ENCODE peak calls at places on chromosome 22, in seven cellular contexts. One of them, this sample, is unnamed.

GRCh38 chr22:36981247-36981775 is 37.9 kb downstream of the TST start:
- DNase-seq in chondrocyte: no peak
- DNase-seq in mammary epithelial cell: no peak
- DNase-seq in kidney epithelial cell: no peak
- DNase-seq in Peyer's patch: no peak
- DNase-seq in nephron progenitor cell: no peak
- DNase-seq in neural progenitor cell: no peak
- DNase-seq in this sample: no peak

GRCh38 chr22:28896611-28897010 is 13.2 kb downstream of the ZNRF3 start:
- DNase-seq in chondrocyte: no peak
- DNase-seq in mammary epithelial cell: peak
- DNase-seq in kidney epithelial cell: peak
- DNase-seq in Peyer's patch: no peak
- DNase-seq in nephron progenitor cell: no peak
- DNase-seq in neural progenitor cell: no peak
- DNase-seq in this sample: no peak

GRCh38 chr22:40753114-40753513 is 66.0 kb downstream of the SLC25A17 start:
- DNase-seq in chondrocyte: no peak
- DNase-seq in mammary epithelial cell: no peak
- DNase-seq in kidney epithelial cell: no peak
- DNase-seq in Peyer's patch: no peak
- DNase-seq in nephron progenitor cell: no peak
- DNase-seq in neural progenitor cell: no peak
- DNase-seq in this sample: no peak

GRCh38 chr22:33427461-33427860 is 369.3 kb upstream of the SYN3 start:
- DNase-seq in chondrocyte: no peak
- DNase-seq in mammary epithelial cell: no peak
- DNase-seq in kidney epithelial cell: no peak
- DNase-seq in Peyer's patch: no peak
- DNase-seq in nephron progenitor cell: no peak
- DNase-seq in neural progenitor cell: no peak
- DNase-seq in this sample: no peak

GRCh38 chr22:31343235-31344191 is 2.6 kb downstream of the PATZ1 start:
- DNase-seq in chondrocyte: no peak
- DNase-seq in mammary epithelial cell: peak
- DNase-seq in kidney epithelial cell: no peak
- DNase-seq in Peyer's patch: peak
- DNase-seq in nephron progenitor cell: peak
- DNase-seq in neural progenitor cell: peak
- DNase-seq in this sample: no peak

GRCh38 chr22:29617922-29618629 is 14.6 kb downstream of the NF2 start:
- DNase-seq in chondrocyte: no peak
- DNase-seq in mammary epithelial cell: peak
- DNase-seq in kidney epithelial cell: peak
- DNase-seq in Peyer's patch: no peak
- DNase-seq in nephron progenitor cell: no peak
- DNase-seq in neural progenitor cell: no peak
- DNase-seq in this sample: no peak

GRCh38 chr22:47189056-47189916 is 426.8 kb downstream of the TBC1D22A start:
- DNase-seq in chondrocyte: peak
- DNase-seq in mammary epithelial cell: no peak
- DNase-seq in kidney epithelial cell: no peak
- DNase-seq in Peyer's patch: no peak
- DNase-seq in nephron progenitor cell: no peak
- DNase-seq in neural progenitor cell: no peak
- DNase-seq in this sample: peak

GRCh38 chr22:29912141-29912540 is 29.2 kb downstream of the MTMR3 start:
- DNase-seq in chondrocyte: no peak
- DNase-seq in mammary epithelial cell: no peak
- DNase-seq in kidney epithelial cell: no peak
- DNase-seq in Peyer's patch: no peak
- DNase-seq in nephron progenitor cell: no peak
- DNase-seq in neural progenitor cell: no peak
- DNase-seq in this sample: no peak

GRCh38 chr22:19615001-19615461 is 90.8 kb upstream of the CLDN5 start:
- DNase-seq in chondrocyte: peak
- DNase-seq in mammary epithelial cell: no peak
- DNase-seq in kidney epithelial cell: no peak
- DNase-seq in Peyer's patch: no peak
- DNase-seq in nephron progenitor cell: no peak
- DNase-seq in neural progenitor cell: no peak
- DNase-seq in this sample: no peak

GRCh38 chr22:22943521-22944267 is 56.1 kb downstream of the IGLL5 start:
- DNase-seq in chondrocyte: no peak
- DNase-seq in mammary epithelial cell: no peak
- DNase-seq in kidney epithelial cell: no peak
- DNase-seq in Peyer's patch: peak
- DNase-seq in nephron progenitor cell: no peak
- DNase-seq in neural progenitor cell: no peak
- DNase-seq in this sample: peak
- TF ChIP-seq CTCF in chondrocyte: no peak
- TF ChIP-seq CTCF in mammary epithelial cell: no peak
- TF ChIP-seq CTCF in kidney epithelial cell: no peak
- TF ChIP-seq CTCF in Peyer's patch: no peak
- TF ChIP-seq CTCF in nephron progenitor cell: no peak
- TF ChIP-seq CTCF in neural progenitor cell: no peak
- TF ChIP-seq CTCF in this sample: no peak

DNA sequence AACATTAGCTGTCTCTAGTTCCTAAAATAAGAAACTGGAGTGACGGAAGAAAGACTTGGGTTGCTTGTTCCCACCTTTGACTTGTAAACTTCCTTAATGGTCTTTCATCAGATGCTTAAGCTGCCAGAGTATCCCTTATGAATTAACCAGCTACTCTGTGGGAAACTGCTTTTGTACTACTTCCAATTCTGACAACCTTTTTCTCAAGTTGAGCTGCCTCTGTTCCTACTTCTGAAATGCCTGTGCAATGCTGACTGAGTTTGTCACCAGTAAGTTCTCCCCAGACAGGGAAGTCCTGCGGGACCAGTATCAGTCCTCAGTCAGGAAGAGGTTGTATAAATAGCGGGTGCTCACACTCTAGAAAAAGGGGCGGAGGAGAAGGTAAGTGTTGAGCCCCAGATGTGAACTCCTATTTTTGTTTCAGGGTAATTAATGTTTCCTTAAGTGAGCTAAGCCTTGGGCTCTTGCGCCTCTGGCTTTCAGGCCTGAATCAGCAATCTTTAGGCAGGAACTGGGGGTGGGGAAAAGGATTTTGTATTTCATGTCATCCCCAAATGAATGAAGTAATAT is 67.2 kb downstream of the CECR2 start:
- DNase-seq in chondrocyte: no peak
- DNase-seq in mammary epithelial cell: no peak
- DNase-seq in kidney epithelial cell: no peak
- DNase-seq in Peyer's patch: no peak
- DNase-seq in nephron progenitor cell: peak
- DNase-seq in neural progenitor cell: peak
- DNase-seq in this sample: no peak
- TF ChIP-seq CTCF in chondrocyte: peak
- TF ChIP-seq CTCF in mammary epithelial cell: no peak
- TF ChIP-seq CTCF in kidney epithelial cell: no peak
- TF ChIP-seq CTCF in Peyer's patch: no peak
- TF ChIP-seq CTCF in nephron progenitor cell: no peak
- TF ChIP-seq CTCF in neural progenitor cell: no peak
- TF ChIP-seq CTCF in this sample: no peak

DNA sequence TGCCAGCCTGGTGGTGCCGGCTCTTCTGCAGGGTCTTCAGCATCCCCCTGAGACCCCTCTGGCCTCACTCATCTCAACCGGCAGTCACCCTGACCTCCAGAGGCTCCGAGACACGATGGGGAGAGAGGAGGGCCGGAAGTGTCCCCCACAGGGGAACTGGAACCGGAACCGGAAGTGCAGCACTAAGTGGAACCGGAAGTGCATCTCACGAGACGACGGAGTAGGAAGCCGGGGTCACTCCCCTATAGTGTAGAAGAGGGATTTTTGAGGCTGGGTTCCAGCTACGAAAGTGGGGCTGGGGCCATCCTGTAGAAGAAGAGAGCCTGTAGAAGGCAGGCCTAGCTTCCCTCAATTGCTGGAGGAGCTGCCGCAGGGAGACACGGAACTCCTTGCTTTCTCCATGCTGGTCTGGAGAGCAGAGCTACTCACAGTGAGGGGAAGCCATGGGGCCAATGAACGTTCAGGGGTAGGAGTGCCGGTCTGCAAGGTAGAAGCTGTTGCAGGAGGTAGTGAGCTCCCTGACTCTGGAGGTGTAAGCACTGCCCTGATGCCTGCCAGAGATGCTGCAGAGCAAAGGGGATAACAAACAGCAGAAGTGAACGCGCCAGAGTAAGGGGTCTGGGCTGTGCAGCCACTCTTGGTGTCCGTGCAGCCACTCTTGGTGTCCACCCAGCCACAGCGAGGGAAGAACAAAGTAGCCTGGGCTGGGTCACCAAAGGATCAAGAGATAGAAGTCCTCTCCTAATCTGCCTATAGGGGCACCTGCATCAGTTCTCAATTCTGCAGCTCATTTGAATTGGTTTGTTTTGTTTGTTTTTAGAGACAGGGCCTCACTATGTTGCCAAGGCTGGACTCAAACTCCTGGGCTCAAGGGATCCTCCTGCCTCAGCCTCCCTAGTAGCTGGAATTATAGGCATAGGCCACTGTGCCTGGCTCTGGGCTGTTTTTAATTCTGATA is 21.9 kb downstream of the SCUBE1 start:
- DNase-seq in chondrocyte: no peak
- DNase-seq in mammary epithelial cell: no peak
- DNase-seq in kidney epithelial cell: no peak
- DNase-seq in Peyer's patch: no peak
- DNase-seq in nephron progenitor cell: no peak
- DNase-seq in neural progenitor cell: no peak
- DNase-seq in this sample: peak
- TF ChIP-seq CTCF in chondrocyte: no peak
- TF ChIP-seq CTCF in mammary epithelial cell: no peak
- TF ChIP-seq CTCF in kidney epithelial cell: no peak
- TF ChIP-seq CTCF in Peyer's patch: no peak
- TF ChIP-seq CTCF in nephron progenitor cell: no peak
- TF ChIP-seq CTCF in neural progenitor cell: no peak
- TF ChIP-seq CTCF in this sample: no peak

DNA sequence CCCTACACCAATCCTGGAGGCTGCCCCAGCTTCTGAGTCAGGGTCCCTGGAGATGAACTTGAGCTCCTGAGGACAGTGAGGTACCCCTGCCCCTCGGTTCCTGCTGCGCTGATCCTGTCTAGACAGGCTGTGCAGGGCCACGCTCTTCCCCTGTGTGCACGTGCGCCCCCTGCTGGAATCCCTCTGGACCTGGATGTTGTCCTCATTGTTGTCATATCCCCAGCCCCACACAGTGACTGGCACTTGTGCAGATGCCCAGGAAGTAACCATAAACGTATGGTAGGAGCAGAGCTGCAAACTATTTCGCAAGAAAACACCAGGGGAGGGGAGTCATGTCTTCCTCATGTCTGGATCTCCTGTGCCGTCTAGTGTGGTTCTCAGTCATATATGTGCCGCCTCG is 114.7 kb downstream of the CRYBB2 start:
- DNase-seq in chondrocyte: no peak
- DNase-seq in mammary epithelial cell: peak
- DNase-seq in kidney epithelial cell: no peak
- DNase-seq in Peyer's patch: peak
- DNase-seq in nephron progenitor cell: peak
- DNase-seq in neural progenitor cell: peak
- DNase-seq in this sample: no peak
- TF ChIP-seq CTCF in chondrocyte: peak
- TF ChIP-seq CTCF in mammary epithelial cell: peak
- TF ChIP-seq CTCF in kidney epithelial cell: peak
- TF ChIP-seq CTCF in Peyer's patch: peak
- TF ChIP-seq CTCF in nephron progenitor cell: peak
- TF ChIP-seq CTCF in neural progenitor cell: peak
- TF ChIP-seq CTCF in this sample: peak

GRCh38 chr22:49861642-49862407 is 8.2 kb downstream of the ZBED4 start:
- DNase-seq in chondrocyte: no peak
- DNase-seq in mammary epithelial cell: no peak
- DNase-seq in kidney epithelial cell: no peak
- DNase-seq in Peyer's patch: no peak
- DNase-seq in nephron progenitor cell: no peak
- DNase-seq in neural progenitor cell: no peak
- DNase-seq in this sample: no peak
- TF ChIP-seq CTCF in chondrocyte: no peak
- TF ChIP-seq CTCF in mammary epithelial cell: no peak
- TF ChIP-seq CTCF in kidney epithelial cell: peak
- TF ChIP-seq CTCF in Peyer's patch: no peak
- TF ChIP-seq CTCF in nephron progenitor cell: no peak
- TF ChIP-seq CTCF in neural progenitor cell: no peak
- TF ChIP-seq CTCF in this sample: no peak

GRCh38 chr22:20777420-20778177 is 3.7 kb downstream of the SERPIND1 start:
- DNase-seq in chondrocyte: no peak
- DNase-seq in mammary epithelial cell: peak
- DNase-seq in kidney epithelial cell: peak
- DNase-seq in Peyer's patch: no peak
- DNase-seq in nephron progenitor cell: no peak
- DNase-seq in neural progenitor cell: no peak
- DNase-seq in this sample: no peak
- TF ChIP-seq CTCF in chondrocyte: no peak
- TF ChIP-seq CTCF in mammary epithelial cell: peak
- TF ChIP-seq CTCF in kidney epithelial cell: no peak
- TF ChIP-seq CTCF in Peyer's patch: peak
- TF ChIP-seq CTCF in nephron progenitor cell: no peak
- TF ChIP-seq CTCF in neural progenitor cell: no peak
- TF ChIP-seq CTCF in this sample: no peak

DNA sequence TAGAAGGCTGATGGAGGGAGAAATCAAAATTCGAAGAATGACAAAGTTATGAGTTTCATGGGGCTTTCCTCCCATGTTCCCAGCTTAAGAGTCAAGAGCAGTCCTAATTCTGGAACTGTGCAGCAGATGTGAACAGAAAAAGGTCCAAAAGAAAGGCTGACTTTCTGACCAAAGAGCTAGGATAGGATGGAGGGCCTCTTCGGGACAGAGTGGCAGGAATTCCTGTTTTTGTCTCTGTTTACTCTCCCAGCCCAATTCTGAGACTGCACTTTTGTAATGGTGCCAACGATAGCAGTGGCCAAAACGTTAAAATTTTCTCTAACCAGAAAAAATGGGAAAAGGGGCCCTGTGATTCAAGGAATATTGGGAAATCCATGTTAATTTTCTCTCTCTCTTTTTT is 193.6 kb downstream of the EFCAB6 start:
- DNase-seq in chondrocyte: no peak
- DNase-seq in mammary epithelial cell: no peak
- DNase-seq in kidney epithelial cell: no peak
- DNase-seq in Peyer's patch: no peak
- DNase-seq in nephron progenitor cell: no peak
- DNase-seq in neural progenitor cell: no peak
- DNase-seq in this sample: no peak
- TF ChIP-seq CTCF in chondrocyte: no peak
- TF ChIP-seq CTCF in mammary epithelial cell: no peak
- TF ChIP-seq CTCF in kidney epithelial cell: no peak
- TF ChIP-seq CTCF in Peyer's patch: no peak
- TF ChIP-seq CTCF in nephron progenitor cell: no peak
- TF ChIP-seq CTCF in neural progenitor cell: no peak
- TF ChIP-seq CTCF in this sample: no peak

This sample was measured in CD14-positive monocyte.